ENCODE peak calls at places on chromosomes 13 and 19, in five cellular contexts. X, T, I, K and D are unnamed samples. For H3K4me1, the result is how much of the 10 kb centered on the place peaks cover.

GRCh38 chr19:29524201-29524911 is 1.4 kb upstream of the VSTM2B start:
- DNase-seq in K (peak), X (no peak), T (no peak), I (no peak), D (no peak)

GRCh38 chr13:113410472-113411201 is 42.7 kb downstream of the ADPRHL1 start:
- DNase-seq in K (peak), I (no peak), T (no peak), X (no peak), D (no peak)

GRCh38 chr19:36169084-36169760 is 17.0 kb upstream of the COX7A1 start:
- DNase-seq in I (no peak), X (no peak), K (no peak), T (no peak), D (no peak)

GRCh38 chr13:96544965-96545364 is 449.3 kb downstream of the OXGR1 start:
- DNase-seq in T (no peak), X (no peak), K (no peak), I (no peak), D (no peak)

GRCh38 chr13:33105387-33106005 is 89.3 kb downstream of the KL start:
- DNase-seq in X (no peak), I (no peak), K (no peak), T (no peak), D (no peak)

GRCh38 chr19:8454218-8454617 is 9.4 kb downstream of the HNRNPM start:
- DNase-seq in I (no peak), T (no peak), X (no peak), K (no peak), D (no peak)

GRCh38 chr13:94950303-94950702 is 238.0 kb upstream of the SOX21 start:
- DNase-seq in T (no peak), K (no peak), I (no peak), X (no peak), D (no peak)

GRCh38 chr19:8342316-8342683 is 762 bp downstream of the KANK3 start:
- DNase-seq in X (no peak), K (no peak), T (no peak), I (no peak), D (no peak)

GRCh38 chr13:113051641-113052040 is 54.0 kb upstream of the F7 start:
- DNase-seq in T (no peak), X (no peak), I (no peak), K (peak), D (peak)

GRCh38 chr19:23313196-23313595 is 63.0 kb upstream of the ZNF724 start:
- DNase-seq in I (no peak), X (no peak), K (no peak), T (no peak), D (no peak)

GRCh38 chr13:50198508-50198907 is 183.3 kb downstream of the KCNRG start:
- DNase-seq in X (no peak), K (no peak), I (no peak), T (no peak), D (no peak)

GRCh38 chr19:37304190-37304883 is 66.6 kb upstream of the ZNF527 start:
- DNase-seq in I (peak), X (no peak), K (peak), T (peak), D (peak)

GRCh38 chr19:28746486-28746885 is 466.5 kb downstream of the UQCRFS1 start:
- DNase-seq in K (no peak), I (no peak), X (no peak), T (no peak), D (no peak)

GRCh38 chr13:113491418-113491883 is 940 bp upstream of the DCUN1D2 start:
- DNase-seq in T (peak), K (peak), X (no peak), I (peak), D (peak)

GRCh38 chr13:107581009-107581408 is 634.3 kb downstream of the LIG4 start:
- DNase-seq in I (no peak), K (no peak), T (no peak), X (no peak), D (no peak)

GRCh38 chr13:74978596-74978995 is 503.4 kb downstream of the TBC1D4 start:
- DNase-seq in X (no peak), T (no peak), I (no peak), K (no peak), D (no peak)

GRCh38 chr19:15144046-15144646 is 36.9 kb downstream of the SYDE1 start:
- DNase-seq in K (no peak), I (no peak), T (no peak), X (no peak), D (no peak)

GRCh38 chr19:55080915-55081772 is 5.5 kb downstream of the EPS8L1 start:
- DNase-seq in I (peak), T (peak), K (peak), X (peak), D (peak)

GRCh38 chr19:33195711-33196347 is 1.7 kb downstream of the LRP3 start:
- DNase-seq in I (no peak), T (no peak), X (no peak), K (no peak), D (no peak)

GRCh38 chr13:114048463-114048862 is 74.6 kb upstream of the C13orf46 start:
- DNase-seq in K (no peak), T (no peak), I (no peak), X (no peak), D (peak)

DNA sequence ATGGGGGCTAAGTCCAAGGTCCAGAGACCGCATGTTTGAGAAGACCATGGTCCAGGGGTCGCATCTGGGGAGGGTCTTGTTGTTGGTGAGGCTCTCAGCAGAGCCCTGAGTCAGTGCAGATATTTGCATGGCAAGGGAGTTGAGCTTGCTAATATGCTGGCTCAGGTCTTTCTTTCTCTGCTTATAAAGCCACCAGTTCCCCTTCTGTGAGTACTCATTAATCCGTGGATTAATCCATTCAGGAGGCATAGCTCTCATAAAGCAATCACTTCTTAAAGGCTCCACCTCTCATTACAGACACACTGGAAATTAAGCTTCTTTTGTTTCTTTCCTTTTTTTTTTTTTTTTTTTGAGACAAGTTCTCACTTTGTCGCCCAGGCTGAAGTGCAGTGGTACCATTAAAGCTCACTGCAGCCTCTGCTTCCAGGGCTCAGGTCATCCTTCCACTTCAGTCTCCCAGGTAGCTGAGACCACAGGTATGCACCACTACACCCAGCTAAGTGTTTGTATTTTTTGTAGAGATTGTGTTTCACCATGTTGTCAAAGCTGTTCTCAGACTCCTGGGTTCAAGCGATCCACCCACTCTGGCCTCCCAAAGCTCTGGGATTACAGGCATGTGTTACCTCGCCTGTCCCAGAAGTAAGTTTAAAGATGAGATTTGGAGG is 216.4 kb downstream of the SLITRK5 start:
- DNase-seq in I (no peak), X (no peak), K (no peak), T (no peak), D (no peak)
- H3K4me1 ChIP-seq in I (under half), X (under half), K (under half), T (under half), D (under half)

GRCh38 chr19:39334444-39334976 is 1.3 kb downstream of the GMFG start:
- DNase-seq in I (no peak), X (no peak), K (no peak), T (no peak), D (no peak)

GRCh38 chr19:39336483-39336882 is 640 bp upstream of the GMFG start:
- DNase-seq in K (no peak), I (no peak), X (no peak), T (no peak), D (no peak)

GRCh38 chr19:39332293-39332692 is 3.5 kb downstream of the GMFG start:
- DNase-seq in K (no peak), X (no peak), T (no peak), I (no peak), D (no peak)

GRCh38 chr19:39333507-39333906 is 2.3 kb downstream of the GMFG start:
- DNase-seq in X (no peak), I (no peak), K (no peak), T (no peak), D (no peak)

DNA sequence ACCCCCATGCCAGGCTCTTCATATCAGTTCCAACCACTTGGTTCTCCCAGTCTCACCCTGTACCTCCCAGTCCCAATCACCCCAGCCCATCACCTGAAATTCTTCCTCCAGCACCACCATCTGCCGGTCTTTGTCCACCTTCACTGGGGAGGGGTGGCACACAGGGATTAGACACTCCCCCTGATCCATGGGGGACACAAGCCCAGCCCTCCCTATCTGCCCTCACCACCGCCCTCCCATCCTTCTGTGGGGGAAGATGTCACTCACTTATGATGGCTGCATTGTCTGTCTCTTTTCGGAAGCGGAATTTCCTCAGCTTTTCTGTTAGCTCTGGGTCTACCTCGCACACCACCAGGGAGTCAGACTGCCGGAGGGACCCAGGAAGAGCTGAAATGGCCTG is 675 bp downstream of the GMFG start:
- DNase-seq in I (no peak), X (no peak), T (no peak), K (no peak), D (no peak)
- H3K4me3 ChIP-seq in I (no peak), X (peak), T (no peak), K (peak), D (no peak)

DNA sequence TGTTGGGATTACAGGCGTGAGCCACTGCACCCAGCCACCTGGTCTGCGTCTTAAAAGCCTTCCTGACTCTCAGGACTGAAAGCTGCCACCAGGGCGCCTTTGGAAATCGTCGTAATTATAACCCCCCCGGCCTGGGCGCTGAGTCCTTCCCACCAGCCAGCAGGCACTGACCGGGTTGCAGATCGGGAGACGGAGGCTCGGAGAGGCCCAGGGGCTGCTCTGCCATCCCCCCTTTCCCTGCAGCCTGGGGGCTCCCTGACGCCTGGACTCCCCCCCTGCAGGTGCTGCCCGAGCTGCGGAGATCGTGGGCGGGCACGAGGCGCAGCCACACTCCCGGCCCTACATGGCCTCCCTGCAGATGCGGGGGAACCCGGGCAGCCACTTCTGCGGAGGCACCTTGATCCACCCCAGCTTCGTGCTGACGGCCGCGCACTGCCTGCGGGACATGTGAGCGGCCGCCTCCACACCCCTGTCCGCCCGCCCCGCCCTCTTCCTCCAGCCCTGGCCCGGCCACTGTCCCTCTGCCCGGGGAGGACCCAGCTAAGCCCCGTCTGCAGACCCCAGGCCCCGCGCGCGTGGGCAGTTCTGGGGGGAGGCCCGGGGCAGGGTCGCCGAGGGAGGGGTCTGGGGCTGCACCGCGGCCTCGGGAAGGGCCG is 2.5 kb downstream of the PRTN3 start:
- DNase-seq in T (no peak), K (peak), X (no peak), I (peak), D (no peak)
- TF ChIP-seq CTCF in T (no peak), K (no peak), X (peak), I (no peak), D (no peak)

DNA sequence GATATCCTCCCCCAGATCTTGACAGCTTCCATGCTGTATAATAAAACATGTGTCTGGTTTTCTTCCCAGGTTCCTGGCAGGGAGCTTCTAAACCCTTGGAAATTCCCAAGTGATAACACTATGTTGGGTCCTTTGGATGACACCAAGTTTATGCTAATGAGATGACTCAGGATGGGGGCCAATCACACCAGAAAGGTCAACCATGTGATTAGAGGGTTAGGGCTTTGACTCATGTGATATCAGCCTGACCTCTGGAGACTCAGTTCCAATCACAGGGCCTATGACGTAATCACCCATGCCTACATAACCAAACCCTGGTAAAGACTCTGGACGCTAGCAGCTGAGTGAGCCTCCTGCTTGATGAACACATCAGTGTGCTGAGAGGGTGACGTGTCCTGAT is 203.6 kb downstream of the DCLK1 start:
- DNase-seq in K (no peak), X (no peak), I (no peak), T (peak), D (no peak)
- H3K4me1 ChIP-seq in K (under half), X (under half), I (under half), T (under half), D (under half)

DNA sequence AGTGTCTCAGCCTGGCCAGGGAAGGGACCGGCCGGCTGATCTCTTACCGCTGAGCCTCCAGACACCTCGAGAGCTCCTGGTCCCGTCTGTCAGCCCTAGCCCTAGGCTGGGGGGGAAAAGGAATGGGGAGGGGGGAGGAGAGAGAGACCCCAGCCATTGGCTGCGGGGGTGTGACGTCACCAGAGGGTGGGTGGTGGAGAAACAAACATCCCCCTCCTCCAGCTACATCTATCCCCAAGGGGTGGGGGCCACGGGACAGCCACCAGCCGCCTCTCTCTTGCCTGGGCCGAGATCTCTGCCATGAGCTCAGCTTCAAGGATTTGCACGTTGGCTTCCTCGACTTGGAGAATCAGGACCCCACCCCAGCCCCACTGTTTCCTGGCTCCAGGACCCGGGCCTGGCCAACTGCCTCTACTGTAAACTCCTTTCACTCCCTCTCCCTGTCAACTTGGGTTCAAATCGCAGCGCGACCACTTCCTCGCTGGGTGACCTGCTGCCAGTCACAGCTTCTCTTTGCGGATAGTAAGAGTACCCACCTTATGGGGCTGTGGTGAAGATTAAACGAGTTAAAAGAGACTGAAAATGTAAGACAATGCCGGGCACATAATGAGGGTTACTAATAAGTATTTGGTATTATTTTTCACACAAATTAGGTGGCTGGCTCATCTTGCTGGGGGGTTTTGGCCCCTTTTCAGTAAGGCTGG is at the start of gene PRX:
- DNase-seq in T (no peak), I (no peak), X (no peak), K (no peak), D (no peak)
- H3K4me3 ChIP-seq in T (no peak), I (no peak), X (no peak), K (peak), D (no peak)